ENCODE peak calls at places on chromosomes 13 and 19, in six cellular contexts. X, E, Y, H, U and M are unnamed samples.

GRCh38 chr13:76715043-76715442 is 171.2 kb downstream of the KCTD12 start:
- DNase-seq in Y (no peak), X (no peak), E (no peak), H (no peak), U (no peak), M (no peak)

GRCh38 chr13:28729541-28729940 is 10.8 kb upstream of the SLC46A3 start:
- DNase-seq in X (no peak), U (no peak), E (no peak), Y (no peak), H (no peak), M (no peak)

GRCh38 chr19:1618157-1619093 is 13.2 kb upstream of the UQCR11 start:
- DNase-seq in X (peak), Y (no peak), U (no peak), E (no peak), H (no peak), M (peak)

GRCh38 chr19:289651-290538 is 1.3 kb downstream of the PLPP2 start:
- DNase-seq in U (peak), E (no peak), X (peak), Y (no peak), H (peak), M (peak)

GRCh38 chr19:4403005-4403761 is 743 bp downstream of the CHAF1A start:
- DNase-seq in U (peak), H (no peak), X (peak), Y (no peak), E (no peak), M (no peak)

GRCh38 chr13:30692108-30692507 is 43.2 kb upstream of the ALOX5AP start:
- DNase-seq in U (no peak), E (no peak), H (no peak), X (no peak), Y (no peak), M (no peak)

GRCh38 chr19:1001538-1002166 is 1.4 kb downstream of the GRIN3B start:
- DNase-seq in Y (no peak), H (no peak), E (no peak), X (peak), U (no peak), M (peak)

GRCh38 chr19:5786593-5787551 is 2.3 kb upstream of the PRR22 start:
- DNase-seq in H (no peak), X (no peak), E (no peak), Y (no peak), U (no peak), M (no peak)

GRCh38 chr19:48715681-48716171 is 3.8 kb downstream of the MAMSTR start:
- DNase-seq in H (no peak), X (no peak), E (no peak), U (no peak), Y (no peak), M (no peak)

GRCh38 chr19:20078696-20079095 is 896 bp downstream of the ZNF90 start:
- DNase-seq in X (no peak), U (peak), Y (no peak), E (no peak), H (peak), M (peak)

GRCh38 chr19:5262721-5263120 is 77.9 kb downstream of the PTPRS start:
- DNase-seq in U (no peak), E (no peak), X (no peak), Y (no peak), H (no peak), M (no peak)

GRCh38 chr19:41889896-41890295 is 6.9 kb downstream of the ARHGEF1 start:
- DNase-seq in E (no peak), Y (no peak), U (no peak), H (no peak), X (no peak), M (no peak)

GRCh38 chr13:113723400-113724015 is 35.5 kb upstream of the TMEM255B start:
- DNase-seq in Y (no peak), H (no peak), X (no peak), E (no peak), U (no peak), M (no peak)

GRCh38 chr19:58229255-58229639 is 533 bp downstream of the ZNF544 start:
- DNase-seq in H (peak), Y (no peak), X (peak), E (no peak), U (no peak), M (peak)

GRCh38 chr19:4916292-4917082 is 7.2 kb downstream of the UHRF1 start:
- DNase-seq in E (no peak), Y (no peak), X (no peak), H (no peak), U (no peak), M (no peak)

GRCh38 chr13:113526466-113527220 is 36.1 kb upstream of the DCUN1D2 start:
- DNase-seq in U (peak), Y (no peak), H (no peak), X (no peak), E (no peak), M (no peak)

GRCh38 chr13:21338156-21338555 is 120.9 kb downstream of the ZDHHC20 start:
- DNase-seq in U (no peak), Y (no peak), X (no peak), H (no peak), E (no peak), M (no peak)

GRCh38 chr13:29111446-29111845 is 291.3 kb downstream of the MTUS2 start:
- DNase-seq in X (no peak), H (no peak), U (no peak), E (no peak), Y (no peak), M (no peak)

GRCh38 chr13:46484561-46484960 is 68.4 kb upstream of the LRCH1 start:
- DNase-seq in H (no peak), X (no peak), E (no peak), U (no peak), Y (no peak), M (no peak)
- TF ChIP-seq POLR2A in H (no peak), X (no peak), E (no peak), U (no peak), Y (no peak), M (no peak)

GRCh38 chr13:112159575-112160547 is 92.9 kb downstream of the SOX1 start:
- DNase-seq in Y (no peak), U (no peak), H (no peak), X (no peak), E (no peak), M (no peak)
- H3K27ac ChIP-seq in Y (no peak), U (no peak), H (no peak), X (no peak), E (no peak), M (no peak)

GRCh38 chr13:79018166-79018565 is 359.2 kb upstream of the OBI1 start:
- DNase-seq in X (no peak), U (no peak), Y (no peak), H (no peak), E (no peak), M (no peak)
- TF ChIP-seq CTCF in X (no peak), U (no peak), Y (no peak), H (no peak), E (no peak), M (no peak)

GRCh38 chr13:110561335-110562033 is at the start of gene RAB20:
- DNase-seq in Y (peak), U (peak), E (peak), X (peak), H (peak), M (peak)
- TF ChIP-seq POLR2A in Y (peak), U (peak), E (peak), X (no peak), H (no peak), M (peak)

GRCh38 chr13:98246538-98247172 is 69.6 kb upstream of the RNF113B start:
- DNase-seq in U (no peak), Y (no peak), H (peak), E (no peak), X (no peak), M (no peak)
- H3K27ac ChIP-seq in U (no peak), Y (no peak), H (no peak), E (no peak), X (no peak), M (no peak)

DNA sequence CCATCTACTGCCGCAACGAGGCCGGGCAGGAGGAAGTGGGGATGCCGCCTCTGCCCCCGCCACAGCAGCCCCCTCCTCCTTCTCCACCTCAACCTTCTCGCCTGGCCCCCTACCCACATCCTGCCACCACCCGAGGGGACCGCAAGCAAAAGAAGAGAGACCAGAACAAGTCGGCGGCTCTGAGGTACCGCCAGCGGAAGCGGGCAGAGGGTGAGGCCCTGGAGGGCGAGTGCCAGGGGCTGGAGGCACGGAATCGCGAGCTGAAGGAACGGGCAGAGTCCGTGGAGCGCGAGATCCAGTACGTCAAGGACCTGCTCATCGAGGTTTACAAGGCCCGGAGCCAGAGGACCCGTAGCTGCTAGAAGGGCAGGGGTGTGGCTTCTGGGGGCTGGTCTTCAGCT is 3.4 kb upstream of the NUP62 start:
- DNase-seq in E (no peak), Y (no peak), U (no peak), H (no peak), X (no peak), M (no peak)
- TF ChIP-seq CTCF in E (no peak), Y (no peak), U (no peak), H (no peak), X (no peak), M (no peak)

GRCh38 chr13:41533266-41533665 is 75.9 kb downstream of the RGCC start:
- DNase-seq in U (no peak), Y (peak), X (no peak), E (no peak), H (no peak), M (no peak)
- TF ChIP-seq POLR2A in U (no peak), Y (no peak), X (no peak), E (no peak), H (no peak), M (no peak)

DNA sequence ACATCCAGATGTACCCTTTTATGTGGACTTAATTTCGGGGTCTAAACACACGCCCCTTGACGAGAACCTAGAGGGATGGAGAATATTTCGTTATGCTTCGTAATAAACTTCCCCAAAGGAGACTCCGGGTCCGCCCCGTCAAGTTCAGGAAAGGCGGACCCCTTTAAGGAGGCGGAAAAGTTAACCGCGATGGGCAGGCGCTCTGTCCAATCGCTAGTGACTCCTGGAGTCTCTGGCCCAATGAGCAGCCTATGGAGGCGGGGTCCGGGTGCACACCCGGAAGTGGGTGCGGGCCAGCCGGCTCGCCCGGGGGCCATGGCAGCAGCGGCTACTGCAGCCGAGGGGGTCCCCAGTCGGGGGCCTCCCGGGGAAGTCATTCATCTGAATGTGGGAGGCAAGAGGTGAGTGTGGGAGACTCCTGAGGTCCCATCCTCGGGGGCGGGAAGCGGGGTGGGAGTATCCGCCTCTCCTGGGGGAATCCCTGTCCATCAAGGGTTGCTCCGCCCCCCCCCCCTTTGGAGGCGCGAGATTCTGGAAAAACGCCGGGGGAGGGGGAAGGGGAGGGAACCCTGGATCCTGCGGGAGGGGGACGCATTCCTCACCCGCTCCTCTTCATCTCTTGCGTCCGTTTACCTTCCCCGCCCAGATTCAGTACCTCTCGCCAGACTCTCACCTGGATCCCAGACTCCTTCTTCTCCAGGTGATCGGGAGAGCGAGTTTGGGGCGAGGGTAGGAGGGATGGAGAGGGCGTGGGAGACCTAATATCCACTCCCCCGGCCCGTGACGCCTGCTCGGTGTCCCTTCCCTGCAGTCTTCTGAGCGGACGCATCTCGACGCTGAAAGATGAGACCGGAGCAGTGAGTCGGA is at the start of gene SHKBP1:
- DNase-seq in Y (peak), H (peak), X (peak), U (peak), E (peak), M (peak)
- H3K27ac ChIP-seq in Y (peak), H (peak), X (peak), U (peak), E (peak), M (peak)